ENCODE peak calls at places on chromosome 3, in five cellular contexts. W, F, T, R and C are unnamed samples.

GRCh38 chr3:77158701-77159100 is 118.8 kb downstream of the ROBO2 start:
- DNase-seq in F (no peak), T (no peak), R (no peak), W (no peak), C (no peak)

GRCh38 chr3:25664066-25664809 is 469 bp downstream of the TOP2B start:
- DNase-seq in W (peak), R (peak), F (peak), T (peak), C (peak)

GRCh38 chr3:162525052-162525451 is 1028.4 kb downstream of the OTOL1 start:
- DNase-seq in W (peak), T (no peak), F (peak), R (no peak), C (no peak)

GRCh38 chr3:73656241-73656890 is 31.6 kb upstream of the PDZRN3 start:
- DNase-seq in T (no peak), W (peak), R (no peak), F (no peak), C (no peak)

GRCh38 chr3:94401466-94401865 is 338.6 kb downstream of the NSUN3 start:
- DNase-seq in F (no peak), R (no peak), W (no peak), T (no peak), C (no peak)

GRCh38 chr3:72961766-72962165 is 34.8 kb upstream of the PPP4R2 start:
- DNase-seq in W (no peak), R (no peak), F (peak), T (no peak), C (no peak)

GRCh38 chr3:112685435-112685834 is 44.5 kb upstream of the CCDC80 start:
- DNase-seq in T (no peak), F (peak), W (peak), R (no peak), C (no peak)

GRCh38 chr3:140113983-140114923 is 179.3 kb downstream of the CLSTN2 start:
- DNase-seq in F (no peak), W (no peak), R (no peak), T (no peak), C (no peak)

GRCh38 chr3:140216249-140216648 is 281.3 kb downstream of the CLSTN2 start:
- DNase-seq in T (no peak), W (no peak), F (no peak), R (no peak), C (no peak)

GRCh38 chr3:184261270-184262165 is at the start of gene CAMK2N2:
- DNase-seq in T (peak), F (peak), W (peak), R (peak), C (peak)

GRCh38 chr3:81643721-81644120 is 117.7 kb downstream of the GBE1 start:
- DNase-seq in F (peak), W (peak), T (no peak), R (no peak), C (no peak)

GRCh38 chr3:139764936-139765335 is 87.2 kb upstream of the NMNAT3 start:
- DNase-seq in W (peak), R (no peak), F (peak), T (no peak), C (no peak)

GRCh38 chr3:112333002-112333385 is at the start of gene CD200:
- DNase-seq in F (peak), W (peak), T (no peak), R (peak), C (peak)

GRCh38 chr3:62939707-62940106 is 64.5 kb upstream of the CADPS start:
- DNase-seq in F (no peak), W (no peak), R (no peak), T (no peak), C (no peak)

GRCh38 chr3:11556851-11557644 is 86.7 kb downstream of the VGLL4 start:
- DNase-seq in R (no peak), W (peak), T (no peak), F (peak), C (no peak)

GRCh38 chr3:19213608-19214220 is 65.4 kb downstream of the KCNH8 start:
- DNase-seq in R (no peak), F (no peak), W (no peak), T (no peak), C (peak)

GRCh38 chr3:190060401-190060800 is 60.3 kb downstream of the P3H2 start:
- DNase-seq in W (no peak), F (no peak), T (no peak), R (no peak), C (no peak)

GRCh38 chr3:190055773-190056172 is 64.9 kb downstream of the P3H2 start:
- DNase-seq in F (no peak), R (no peak), T (no peak), W (no peak), C (no peak)

GRCh38 chr3:190056795-190057194 is 63.9 kb downstream of the P3H2 start:
- DNase-seq in W (peak), T (no peak), R (no peak), F (peak), C (no peak)

GRCh38 chr3:190059242-190059590 is 61.5 kb downstream of the P3H2 start:
- DNase-seq in F (peak), W (peak), T (no peak), R (no peak), C (no peak)

GRCh38 chr3:190058486-190059241 is 62.0 kb downstream of the P3H2 start:
- DNase-seq in T (no peak), R (no peak), W (peak), F (peak), C (no peak)
- H4K91ac ChIP-seq in T (no peak), R (no peak), W (peak), F (peak), C (no peak)

GRCh38 chr3:119315600-119316312 is 21.6 kb downstream of the ARHGAP31 start:
- DNase-seq in R (no peak), F (no peak), T (no peak), W (no peak), C (no peak)
- H2BK120ac ChIP-seq in R (no peak), F (no peak), T (no peak), W (no peak), C (no peak)

GRCh38 chr3:69357196-69357595 is 28.7 kb downstream of the FRMD4B start:
- DNase-seq in T (no peak), R (no peak), W (no peak), F (no peak), C (no peak)
- H2BK15ac ChIP-seq in T (no peak), R (no peak), W (no peak), F (no peak), C (no peak)

GRCh38 chr3:42120866-42121265 is 29.7 kb downstream of the TRAK1 start:
- DNase-seq in T (no peak), R (no peak), W (peak), F (peak), C (no peak)

GRCh38 chr3:42122261-42123011 is 31.3 kb downstream of the TRAK1 start:
- DNase-seq in W (no peak), R (no peak), T (no peak), F (no peak), C (no peak)

GRCh38 chr3:42119558-42120355 is 28.6 kb downstream of the TRAK1 start:
- DNase-seq in F (peak), T (no peak), W (no peak), R (no peak), C (no peak)

GRCh38 chr3:42123824-42124500 is 32.8 kb downstream of the TRAK1 start:
- DNase-seq in F (no peak), T (no peak), R (no peak), W (no peak), C (no peak)

DNA sequence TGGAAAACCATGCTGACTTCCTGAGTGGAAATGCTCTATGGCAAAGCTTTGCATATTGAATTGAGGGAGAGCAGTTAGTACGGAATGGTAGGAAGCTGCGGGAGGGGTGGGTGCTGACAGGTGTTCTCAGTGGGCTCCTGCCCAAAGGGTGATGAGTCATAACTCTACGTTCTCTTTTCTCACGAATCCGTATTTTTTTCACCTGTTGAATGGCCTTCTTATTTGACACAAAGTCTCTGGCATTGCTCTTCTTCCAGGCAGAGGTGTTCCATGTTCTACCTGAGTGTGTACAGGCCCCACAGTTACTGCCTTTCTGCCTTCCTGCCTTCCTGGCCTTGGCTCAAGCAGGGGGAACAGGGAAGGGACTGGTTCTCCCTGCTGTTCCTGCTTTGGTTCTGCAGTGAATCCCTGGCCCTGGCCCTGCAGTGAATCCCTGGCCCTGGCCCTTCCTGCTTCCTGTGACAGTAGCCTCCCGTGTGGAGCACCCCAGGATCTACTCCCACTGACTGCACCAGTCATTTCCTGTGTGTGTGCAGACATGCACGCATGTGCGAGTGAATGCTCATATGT is 31.9 kb downstream of the TRAK1 start:
- DNase-seq in W (peak), F (no peak), T (no peak), R (no peak), C (no peak)
- H4K91ac ChIP-seq in W (no peak), F (peak), T (no peak), R (no peak), C (no peak)